ENCODE peak calls at places on chromosomes 1 and 21, in four cellular contexts. O is HS-5, E is M059J, P is astrocyte of the spinal cord. U is an unnamed sample.

GRCh38 chr1:14262582-14262981 is 335.9 kb upstream of the KAZN start:
- DNase-seq in P (no peak), E (no peak), O (no peak), U (no peak)

GRCh38 chr1:26405281-26405915 is 5.2 kb upstream of the LIN28A start:
- DNase-seq in P (peak; percentile 55), E (no peak), O (peak; percentile 58), U (no peak)

GRCh38 chr1:25520446-25521061 is 22.9 kb upstream of the LDLRAP1 start:
- DNase-seq in P (peak; percentile 58), O (peak; percentile 39), E (peak; percentile 62), U (no peak)

GRCh38 chr1:203650012-203650836 is 23.6 kb downstream of the ATP2B4 start:
- DNase-seq in O (no peak), P (peak; percentile 71), E (peak; percentile 80), U (no peak)

GRCh38 chr1:193569696-193570269 is 383.4 kb upstream of the B3GALT2 start:
- DNase-seq in O (peak; percentile 49), P (peak; percentile 93), E (peak; percentile 90), U (peak; percentile 65)

GRCh38 chr21:41956926-41957729 is 3.3 kb upstream of the C2CD2 start:
- DNase-seq in E (peak; percentile 87), P (peak; percentile 74), O (no peak), U (peak; percentile 80)

GRCh38 chr1:6734579-6735397 is 33.2 kb upstream of the DNAJC11 start:
- DNase-seq in P (peak; percentile 5), O (no peak), E (peak; percentile 67), U (peak; percentile 28)

GRCh38 chr1:113429461-113430153 is 39.3 kb downstream of the MAGI3 start:
- DNase-seq in P (no peak), O (no peak), E (peak; percentile 13), U (peak; percentile 46)

GRCh38 chr1:32716312-32717126 is 13.9 kb upstream of the SYNC start:
- DNase-seq in E (peak; percentile 61), P (no peak), O (no peak), U (no peak)

GRCh38 chr1:21322681-21323016 is 32.4 kb upstream of the ECE1 start:
- DNase-seq in P (no peak), O (no peak), E (no peak), U (no peak)

GRCh38 chr1:234369784-234370183 is 3.5 kb upstream of the COA6 start:
- DNase-seq in O (peak; percentile 42), P (peak; percentile 3), E (no peak), U (peak; percentile 41)

GRCh38 chr1:174871886-174872285 is 127.9 kb upstream of the CACYBP start:
- DNase-seq in P (no peak), E (no peak), O (no peak), U (no peak)

GRCh38 chr1:33683913-33684312 is 180.0 kb upstream of the HMGB4 start:
- DNase-seq in P (peak; percentile 68), O (no peak), E (peak; percentile 46), U (peak; percentile 15)

GRCh38 chr1:48644950-48645605 is 131.6 kb downstream of the BEND5 start:
- DNase-seq in E (no peak), O (no peak), P (no peak), U (no peak)

GRCh38 chr1:213409208-213409631 is 358.2 kb downstream of the RPS6KC1 start:
- DNase-seq in O (no peak), P (no peak), E (no peak), U (no peak)

GRCh38 chr1:89260042-89260441 is 12.6 kb downstream of the GBP5 start:
- DNase-seq in E (no peak), P (no peak), O (no peak), U (no peak)

GRCh38 chr1:208788013-208788412 is 543.8 kb upstream of the PLXNA2 start:
- DNase-seq in P (no peak), E (no peak), O (no peak), U (no peak)

GRCh38 chr1:2413495-2414296 is 1.3 kb upstream of the PEX10 start:
- DNase-seq in P (no peak), E (no peak), O (no peak), U (no peak)

GRCh38 chr1:145845144-145845513 is 301 bp upstream of the NUDT17 start:
- DNase-seq in P (no peak), E (no peak), O (peak; percentile 37), U (peak; percentile 26)

GRCh38 chr1:25806418-25806817 is 6.4 kb downstream of the SELENON start:
- DNase-seq in O (no peak), E (no peak), P (peak; percentile 43), U (no peak)

GRCh38 chr1:65105596-65105995 is 42.4 kb upstream of the AK4 start:
- DNase-seq in O (no peak), E (no peak), P (no peak), U (no peak)

GRCh38 chr1:61570191-61570590 is 154.8 kb downstream of the TM2D1 start:
- DNase-seq in P (no peak), O (no peak), E (peak; percentile 18), U (no peak)

GRCh38 chr21:36171741-36172331 is 15.2 kb downstream of the DOP1B start:
- DNase-seq in O (no peak), E (no peak), P (no peak), U (no peak)

GRCh38 chr1:147389532-147390184 is 147.2 kb downstream of the CHD1L start:
- DNase-seq in P (peak; percentile 59), O (peak; percentile 15), E (peak; percentile 43), U (peak; percentile 35)

GRCh38 chr1:66761273-66761672 is 9.0 kb downstream of the DYNLT5 start:
- DNase-seq in O (no peak), P (no peak), E (peak; percentile 20), U (peak; percentile 42)

GRCh38 chr1:182802006-182802798 is 12.6 kb downstream of the NPL start:
- DNase-seq in E (no peak), O (no peak), P (no peak), U (no peak)

GRCh38 chr1:10152709-10153284 is 57.6 kb upstream of the KIF1B start:
- DNase-seq in E (peak; percentile 60), O (no peak), P (peak; percentile 54), U (peak; percentile 70)

GRCh38 chr1:36349839-36350238 is 26.4 kb upstream of the EVA1B start:
- DNase-seq in E (peak; percentile 54), P (peak; percentile 39), O (no peak), U (peak; percentile 29)

GRCh38 chr1:1157914-1158710 is 15.6 kb upstream of the TTLL10 start:
- DNase-seq in E (peak; percentile 40), O (no peak), P (peak; percentile 10), U (no peak)